ENCODE peak calls at places on chromosomes 11 and 22, in six cellular contexts. H, K, P, I, A and N are unnamed samples.

GRCh38 chr22:39522567-39523300 is 2.4 kb downstream of the ATF4 start:
- DNase-seq in I (peak), P (peak), H (no peak), K (peak), A (no peak), N (no peak)

GRCh38 chr11:27150098-27150497 is 109.5 kb downstream of the BBOX1 start:
- DNase-seq in I (no peak), A (no peak), H (no peak), K (no peak), P (no peak), N (no peak)

GRCh38 chr11:80320765-80321164 is 879.9 kb upstream of the TENM4 start:
- DNase-seq in K (no peak), H (no peak), I (no peak), A (no peak), P (no peak), N (no peak)

GRCh38 chr11:100847696-100848216 is 160.7 kb downstream of the ARHGAP42 start:
- DNase-seq in H (no peak), K (no peak), I (no peak), P (no peak), A (no peak), N (no peak)

GRCh38 chr11:110141812-110142211 is 48.6 kb downstream of the ZC3H12C start:
- DNase-seq in H (no peak), I (no peak), K (no peak), P (no peak), A (no peak), N (no peak)

GRCh38 chr11:58928082-58928574 is 11.2 kb upstream of the GLYATL1 start:
- DNase-seq in I (no peak), A (no peak), H (no peak), P (no peak), K (peak), N (peak)

GRCh38 chr22:19779685-19780268 is 19.2 kb downstream of the TBX1 start:
- DNase-seq in K (peak), H (no peak), I (no peak), P (no peak), A (no peak), N (no peak)

GRCh38 chr11:122180435-122180834 is 64.4 kb upstream of the BLID start:
- DNase-seq in A (no peak), H (no peak), K (peak), I (no peak), P (peak), N (no peak)

GRCh38 chr11:35605691-35606090 is 12.6 kb upstream of the FJX1 start:
- DNase-seq in P (peak), K (peak), H (no peak), A (no peak), I (no peak), N (no peak)

GRCh38 chr11:123431619-123432018 is 1.6 kb downstream of the GRAMD1B start:
- DNase-seq in H (no peak), I (no peak), P (no peak), A (no peak), K (peak), N (no peak)

GRCh38 chr11:12502950-12503579 is 125.7 kb downstream of the PARVA start:
- DNase-seq in P (no peak), K (peak), H (no peak), A (no peak), I (no peak), N (no peak)

GRCh38 chr22:32820131-32820882 is 18.8 kb downstream of the TIMP3 start:
- DNase-seq in P (no peak), I (no peak), A (no peak), H (no peak), K (peak), N (no peak)

GRCh38 chr11:75273331-75273988 is 32.9 kb downstream of the TPBGL start:
- DNase-seq in I (no peak), P (peak), K (no peak), A (no peak), H (no peak), N (no peak)

DNA sequence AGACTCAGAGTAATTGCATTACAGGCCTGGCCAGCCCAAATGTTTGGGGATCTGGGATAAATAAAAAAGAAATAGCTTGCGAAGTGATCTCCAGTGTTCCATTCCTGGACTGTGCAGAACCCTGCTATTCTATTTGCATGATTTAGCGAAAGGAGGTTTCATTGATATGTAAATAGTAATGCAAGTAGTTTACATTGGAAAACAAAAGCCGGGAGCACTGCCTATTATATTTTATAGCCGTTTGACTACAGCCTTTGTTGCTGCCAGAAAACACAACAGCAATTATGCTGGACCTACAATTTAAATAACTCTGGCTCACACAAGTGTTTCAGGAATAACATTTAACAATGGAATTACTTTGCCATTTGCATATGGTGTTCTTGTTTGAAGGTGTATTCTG is 315.2 kb downstream of the BRD1 start:
- DNase-seq in K (no peak), A (no peak), H (no peak), I (no peak), P (no peak), N (no peak)
- H3K4me3 ChIP-seq in K (no peak), A (no peak), H (no peak), I (no peak), P (no peak), N (no peak)

GRCh38 chr11:70207531-70208131 is 4.5 kb downstream of the FADD start:
- DNase-seq in P (no peak), H (no peak), A (no peak), I (no peak), K (no peak), N (no peak)

GRCh38 chr11:70209391-70209912 is 6.4 kb downstream of the FADD start:
- DNase-seq in K (no peak), I (no peak), A (no peak), P (no peak), H (no peak), N (no peak)

GRCh38 chr11:70210516-70210915 is 7.4 kb downstream of the FADD start:
- DNase-seq in P (no peak), I (no peak), H (no peak), K (no peak), A (no peak), N (no peak)

GRCh38 chr11:70210051-70210501 is 7.0 kb downstream of the FADD start:
- DNase-seq in K (peak), P (no peak), A (no peak), I (no peak), H (no peak), N (no peak)

GRCh38 chr11:70212227-70212811 is 9.2 kb downstream of the FADD start:
- DNase-seq in P (no peak), I (no peak), H (no peak), A (no peak), K (no peak), N (no peak)
- TF ChIP-seq CTCF in P (no peak), I (no peak), H (no peak), A (no peak), K (no peak), N (no peak)

DNA sequence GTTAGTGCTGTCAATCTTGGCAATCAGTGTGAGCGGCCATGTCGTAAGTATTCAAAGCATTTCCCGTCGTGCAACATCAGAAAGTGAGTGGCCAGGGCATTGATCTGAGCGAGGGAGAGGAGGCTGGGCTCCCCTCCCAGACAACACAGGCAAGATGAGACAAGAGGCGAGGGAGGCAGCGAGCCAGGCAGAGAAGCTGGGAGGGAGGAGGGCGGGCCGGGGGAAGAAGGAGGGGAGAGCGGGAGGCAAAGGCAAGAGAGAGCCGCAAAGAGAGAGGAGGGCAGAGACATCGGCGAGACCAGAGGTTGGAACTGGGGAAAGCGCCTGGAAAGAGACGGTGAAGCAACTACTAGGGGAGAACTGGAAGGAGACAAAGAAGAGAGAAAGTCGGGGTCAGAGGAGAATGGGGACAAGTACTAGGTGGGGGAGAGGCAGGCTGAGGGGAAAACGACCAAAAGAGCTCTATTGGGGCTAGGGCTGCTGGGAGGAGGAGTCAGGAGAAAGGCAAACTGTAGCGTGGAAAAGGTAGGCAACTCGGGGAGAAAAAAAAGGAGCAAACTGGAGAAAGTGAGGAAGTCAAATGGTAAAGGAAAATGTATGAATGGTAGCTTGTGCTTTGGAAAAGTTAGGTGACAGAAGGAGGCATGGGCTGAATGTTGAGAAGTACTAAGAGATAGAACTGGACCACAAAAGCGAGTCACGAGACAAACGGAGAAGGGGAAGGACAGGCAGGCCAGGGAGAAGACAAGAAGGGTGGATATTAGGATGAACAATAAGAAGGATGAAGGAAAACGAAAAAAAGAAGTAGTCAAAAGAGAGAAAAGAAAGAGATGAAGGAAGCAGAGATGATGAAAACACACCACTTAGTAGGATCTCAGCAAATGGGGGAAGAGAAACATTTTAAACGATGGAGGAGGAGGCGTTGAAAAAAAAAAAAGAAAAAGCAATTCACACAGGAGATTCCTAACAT is 130.5 kb upstream of the C11orf58 start:
- DNase-seq in P (no peak), I (peak), H (no peak), A (peak), K (peak), N (no peak)
- H3K4me3 ChIP-seq in P (peak), I (peak), H (no peak), A (peak), K (peak), N (peak)

DNA sequence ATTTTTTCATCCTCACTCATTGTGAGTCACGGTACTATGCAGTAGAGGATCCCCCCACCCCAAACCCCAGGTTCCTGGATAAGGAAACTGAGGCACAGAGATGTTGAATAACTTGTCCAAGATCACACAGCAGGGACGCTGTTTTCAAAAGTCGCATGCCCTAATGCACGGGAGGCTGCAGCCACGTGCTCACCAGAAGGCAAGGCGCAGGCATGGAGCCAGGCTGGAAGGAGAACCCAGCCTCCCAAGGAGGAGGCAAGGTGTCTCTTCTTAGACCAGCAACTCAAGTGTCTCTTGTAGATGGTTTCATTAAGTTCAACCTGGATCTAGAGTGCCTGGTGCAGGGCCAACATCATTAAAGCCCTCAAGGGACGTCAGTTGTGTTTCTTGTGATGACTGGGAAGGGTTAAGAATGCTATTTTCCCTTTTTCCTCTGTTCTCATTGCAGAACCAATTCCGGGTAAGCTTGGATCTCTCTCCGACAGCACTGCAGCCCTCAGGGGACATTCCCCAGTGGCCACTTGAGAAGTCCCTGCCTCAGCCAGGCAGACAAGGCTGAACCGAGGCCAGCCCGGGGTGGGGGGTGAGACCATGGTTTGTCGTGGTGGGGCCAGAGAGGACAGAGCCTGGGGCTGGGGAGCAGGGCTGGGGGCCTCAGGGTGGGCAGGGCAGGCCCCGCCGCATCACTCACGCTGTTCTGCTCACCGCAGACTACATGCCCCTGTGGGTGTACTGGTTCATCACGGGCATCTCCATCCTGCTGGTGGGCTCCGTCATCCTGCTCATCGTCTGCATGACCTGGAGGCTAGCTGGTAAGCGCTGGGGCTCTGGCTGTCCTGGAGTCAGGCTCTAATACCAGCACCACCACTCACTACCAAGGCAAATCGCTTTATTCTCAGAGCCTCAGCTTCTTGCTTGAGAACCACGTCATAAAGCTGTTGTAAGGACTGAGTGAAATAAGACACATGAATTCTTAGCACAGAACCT is 15.7 kb downstream of the TMEM121B start:
- DNase-seq in A (no peak), H (no peak), P (no peak), I (no peak), K (no peak), N (no peak)
- TF ChIP-seq CTCF in A (no peak), H (no peak), P (no peak), I (no peak), K (no peak), N (no peak)

DNA sequence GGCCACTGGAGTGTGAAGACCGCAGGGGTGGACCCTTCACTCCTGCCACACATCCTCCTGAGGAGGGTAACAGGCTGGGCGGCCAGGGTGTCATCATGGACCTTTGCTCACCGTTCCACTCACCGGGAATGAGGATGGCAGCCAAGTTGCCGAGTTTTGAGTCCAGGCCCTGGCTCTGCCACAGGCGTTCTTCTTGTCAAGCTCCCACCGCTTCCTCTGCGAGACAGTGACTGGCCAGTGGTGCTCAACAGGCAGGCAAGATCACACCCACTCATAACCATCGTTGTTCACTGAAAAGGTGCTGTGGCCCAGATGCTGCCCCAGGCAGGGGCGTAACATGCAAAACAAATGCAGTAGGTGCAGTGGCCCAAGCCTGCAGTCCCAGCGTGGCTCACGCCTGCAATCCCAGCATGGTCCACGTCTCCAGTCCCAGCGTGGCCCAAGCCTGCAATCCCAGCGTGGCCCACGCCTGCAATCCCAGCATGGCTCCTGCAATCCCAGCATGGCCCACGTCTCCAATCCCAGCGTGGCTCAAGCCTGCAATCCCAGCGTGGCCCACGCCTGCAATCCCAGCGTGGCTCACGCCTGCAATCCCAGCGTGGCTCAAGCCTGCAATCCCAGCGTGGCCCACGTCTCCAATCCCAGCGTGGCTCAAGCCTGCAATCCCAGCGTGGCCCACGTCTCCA is 5.0 kb upstream of the PANX2 start:
- DNase-seq in A (no peak), P (no peak), I (no peak), H (no peak), K (no peak), N (no peak)
- H3K4me3 ChIP-seq in A (no peak), P (no peak), I (no peak), H (no peak), K (no peak), N (no peak)

GRCh38 chr22:46864314-46865051 is 102.0 kb downstream of the TBC1D22A start:
- DNase-seq in P (no peak), H (no peak), A (no peak), K (no peak), I (no peak), N (no peak)
- TF ChIP-seq CTCF in P (no peak), H (no peak), A (no peak), K (no peak), I (no peak), N (no peak)

DNA sequence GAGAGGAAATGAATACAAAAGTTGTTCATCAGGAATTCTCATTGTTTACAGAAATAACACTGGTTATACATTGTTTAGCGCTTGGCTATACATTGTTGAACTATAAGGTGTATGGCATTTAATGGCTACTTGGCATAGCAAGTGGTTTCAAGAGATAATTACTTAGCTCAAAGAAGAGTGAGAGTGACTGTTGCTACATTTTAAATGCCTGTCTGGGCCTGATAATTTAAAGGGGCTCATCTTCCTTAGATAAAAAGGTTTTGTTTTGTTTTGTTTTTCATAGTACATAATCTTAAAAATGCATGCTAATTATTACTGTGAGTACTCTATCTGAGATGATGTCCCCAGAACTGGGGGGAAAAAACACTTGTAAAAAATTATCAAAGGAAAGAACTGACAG is 1.5 kb upstream of the SMPD1 start:
- DNase-seq in A (no peak), I (no peak), H (no peak), P (no peak), K (no peak), N (no peak)
- H3K4me3 ChIP-seq in A (no peak), I (no peak), H (no peak), P (no peak), K (no peak), N (no peak)

GRCh38 chr11:396948-397548 is 3.0 kb downstream of the PKP3 start:
- DNase-seq in P (peak), H (peak), K (peak), A (no peak), I (peak), N (no peak)
- TF ChIP-seq CTCF in P (peak), H (no peak), K (peak), A (peak), I (peak), N (peak)

DNA sequence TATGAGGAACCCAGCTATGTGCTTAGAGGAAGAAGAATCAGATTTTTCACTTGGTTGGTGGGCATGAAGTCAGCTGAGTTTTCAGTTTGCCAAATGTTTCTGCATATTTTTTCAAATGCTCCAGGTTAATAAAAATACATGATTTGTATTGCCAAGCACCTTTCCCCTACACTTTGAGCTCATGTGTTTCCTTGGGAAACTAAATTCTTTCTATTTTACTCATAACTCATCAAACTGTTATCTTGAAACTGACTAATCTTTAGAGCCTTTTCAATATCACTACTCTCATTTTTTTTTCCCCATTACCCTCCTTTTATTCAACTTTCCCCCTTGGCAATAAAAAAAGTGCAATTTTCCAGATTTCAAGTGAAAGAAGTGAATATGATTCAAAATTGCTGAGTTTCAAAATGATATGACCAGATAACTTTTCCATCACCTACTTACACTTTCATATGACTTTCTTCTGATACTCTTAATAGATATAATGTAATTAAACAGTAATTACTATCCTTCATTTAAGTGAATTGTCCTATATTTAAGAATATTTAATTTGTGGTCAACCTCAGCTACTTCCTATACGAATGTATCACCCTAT is 91.9 kb upstream of the SOX6 start:
- DNase-seq in A (no peak), P (no peak), I (no peak), H (no peak), K (peak), N (no peak)
- H3K4me3 ChIP-seq in A (no peak), P (no peak), I (no peak), H (no peak), K (no peak), N (no peak)

DNA sequence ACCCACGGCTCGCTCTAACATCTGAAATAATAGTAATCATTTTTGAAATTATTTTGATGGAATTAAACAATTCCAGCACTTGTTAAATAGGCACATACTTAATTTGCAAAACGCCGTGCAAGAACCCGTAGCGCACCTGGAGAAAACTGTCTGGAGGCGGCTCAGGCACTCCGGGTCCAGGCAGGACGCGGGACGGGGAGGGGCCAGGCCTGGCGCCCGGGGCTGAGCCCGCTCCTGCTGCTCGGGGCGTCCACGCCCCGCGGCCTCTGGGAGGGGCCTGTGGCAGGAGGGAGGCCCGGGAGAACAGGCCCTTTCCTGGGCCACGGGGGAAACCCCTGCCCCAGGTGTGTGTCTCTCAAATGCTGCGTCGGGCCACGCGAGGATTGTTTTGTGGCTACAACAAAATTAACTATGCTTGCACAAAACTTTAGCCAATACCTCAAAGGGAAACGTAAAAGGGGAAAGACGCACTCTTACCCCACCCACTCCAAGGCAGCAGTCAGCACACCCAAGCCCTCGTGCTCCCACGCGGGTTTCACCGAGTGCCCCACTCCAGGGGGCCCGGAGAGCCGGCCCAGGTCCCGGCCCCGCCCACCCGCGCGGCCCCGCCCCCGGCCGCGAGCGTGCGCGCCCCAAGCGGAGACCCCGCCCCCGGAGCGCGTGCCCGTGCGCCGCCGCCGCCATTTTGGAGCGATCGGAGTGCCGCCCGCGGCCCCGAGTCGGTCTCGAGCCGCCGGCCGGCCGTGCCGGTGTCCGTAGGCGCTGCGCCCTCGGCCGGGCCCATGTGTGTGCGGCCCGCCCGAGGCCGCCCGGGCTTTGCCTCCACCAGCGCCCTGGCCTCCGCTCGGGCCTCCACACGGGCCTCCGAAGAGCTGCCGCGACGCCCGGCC is at the start of gene PPP6R2:
- DNase-seq in K (peak), A (peak), I (peak), P (peak), H (peak), N (no peak)
- TF ChIP-seq CTCF in K (no peak), A (no peak), I (peak), P (peak), H (peak), N (no peak)